ENCODE peak calls at places on chromosomes 5 and 9, in four cellular contexts. One of them, this sample, is unnamed.

GRCh38 chr9:38439291-38439915 is 15.1 kb upstream of the IGFBPL1 start:
- DNase-seq in GM12878: no peak
- DNase-seq in HepG2: no peak
- DNase-seq in K562: no peak
- DNase-seq in this sample: no peak

GRCh38 chr9:91905958-91906585 is 44.0 kb downstream of the ROR2 start:
- DNase-seq in GM12878: no peak
- DNase-seq in HepG2: no peak
- DNase-seq in K562: peak
- DNase-seq in this sample: no peak

GRCh38 chr9:112844771-112845542 is 45.7 kb downstream of the SLC46A2 start:
- DNase-seq in GM12878: peak
- DNase-seq in K562: peak
- DNase-seq in HepG2: peak
- DNase-seq in this sample: peak

GRCh38 chr9:82805027-82805426 is 257.9 kb downstream of the RASEF start:
- DNase-seq in HepG2: no peak
- DNase-seq in K562: no peak
- DNase-seq in GM12878: no peak
- DNase-seq in this sample: no peak

GRCh38 chr5:114116981-114117380 is 244.9 kb upstream of the KCNN2 start:
- DNase-seq in GM12878: no peak
- DNase-seq in HepG2: no peak
- DNase-seq in K562: no peak
- DNase-seq in this sample: no peak

GRCh38 chr9:97985058-97985861 is 2.1 kb downstream of the ANP32B start:
- DNase-seq in K562: peak
- DNase-seq in GM12878: peak
- DNase-seq in HepG2: no peak
- DNase-seq in this sample: peak

GRCh38 chr5:127994087-127994660 is 89.4 kb upstream of the SLC12A2 start:
- DNase-seq in K562: no peak
- DNase-seq in HepG2: no peak
- DNase-seq in GM12878: no peak
- DNase-seq in this sample: no peak

GRCh38 chr5:160197341-160198147 is 31.8 kb upstream of the FABP6 start:
- DNase-seq in GM12878: no peak
- DNase-seq in HepG2: no peak
- DNase-seq in K562: peak
- DNase-seq in this sample: no peak

GRCh38 chr9:110007477-110008270 is 200.3 kb downstream of the C9orf152 start:
- DNase-seq in GM12878: peak
- DNase-seq in K562: no peak
- DNase-seq in HepG2: no peak
- DNase-seq in this sample: no peak

GRCh38 chr9:77846957-77847574 is 184.5 kb downstream of the GNAQ start:
- DNase-seq in HepG2: no peak
- DNase-seq in K562: no peak
- DNase-seq in GM12878: no peak
- DNase-seq in this sample: no peak

GRCh38 chr9:126822278-126822677 is 17.4 kb downstream of the ZBTB43 start:
- DNase-seq in K562: no peak
- DNase-seq in HepG2: no peak
- DNase-seq in GM12878: no peak
- DNase-seq in this sample: no peak

GRCh38 chr5:3709724-3710348 is 114.2 kb downstream of the IRX1 start:
- DNase-seq in K562: no peak
- DNase-seq in GM12878: no peak
- DNase-seq in HepG2: no peak
- DNase-seq in this sample: no peak

GRCh38 chr5:168356171-168356570 is 64.7 kb downstream of the WWC1 start:
- DNase-seq in HepG2: no peak
- DNase-seq in GM12878: no peak
- DNase-seq in K562: no peak
- DNase-seq in this sample: no peak

GRCh38 chr5:131745594-131746175 is 51.1 kb downstream of the FNIP1 start:
- DNase-seq in HepG2: no peak
- DNase-seq in K562: no peak
- DNase-seq in GM12878: no peak
- DNase-seq in this sample: no peak

GRCh38 chr9:137461663-137462395 is 2.7 kb upstream of the NSMF start:
- DNase-seq in HepG2: no peak
- DNase-seq in K562: peak
- DNase-seq in GM12878: peak
- DNase-seq in this sample: no peak

GRCh38 chr9:126705311-126705766 is 91.6 kb downstream of the LMX1B start:
- DNase-seq in HepG2: peak
- DNase-seq in GM12878: no peak
- DNase-seq in K562: peak
- DNase-seq in this sample: peak

GRCh38 chr5:81409845-81410369 is 16.0 kb upstream of the ACOT12 start:
- DNase-seq in HepG2: no peak
- DNase-seq in GM12878: no peak
- DNase-seq in K562: no peak
- DNase-seq in this sample: no peak

GRCh38 chr5:25713259-25713658 is 1068.5 kb upstream of the CDH10 start:
- DNase-seq in GM12878: peak
- DNase-seq in K562: peak
- DNase-seq in HepG2: no peak
- DNase-seq in this sample: peak

GRCh38 chr9:30796806-30797205 is 1587.6 kb upstream of the ACO1 start:
- DNase-seq in K562: no peak
- DNase-seq in GM12878: no peak
- DNase-seq in HepG2: no peak
- DNase-seq in this sample: no peak

GRCh38 chr5:111135946-111136345 is 43.8 kb downstream of the WDR36 start:
- DNase-seq in HepG2: no peak
- DNase-seq in GM12878: no peak
- DNase-seq in K562: no peak
- DNase-seq in this sample: no peak

GRCh38 chr5:148384389-148384756 is 615 bp downstream of the FBXO38 start:
- DNase-seq in GM12878: no peak
- DNase-seq in HepG2: peak
- DNase-seq in K562: peak
- DNase-seq in this sample: peak
- TF ChIP-seq FOXK2 in GM12878: no peak
- TF ChIP-seq FOXK2 in HepG2: no peak
- TF ChIP-seq FOXK2 in K562: no peak
- TF ChIP-seq FOXK2 in this sample: no peak

GRCh38 chr9:6461619-6462018 is 48.6 kb downstream of the UHRF2 start:
- DNase-seq in GM12878: no peak
- DNase-seq in HepG2: no peak
- DNase-seq in K562: no peak
- DNase-seq in this sample: no peak
- TF ChIP-seq FOXK2 in GM12878: no peak
- TF ChIP-seq FOXK2 in HepG2: no peak
- TF ChIP-seq FOXK2 in K562: no peak
- TF ChIP-seq FOXK2 in this sample: no peak

DNA sequence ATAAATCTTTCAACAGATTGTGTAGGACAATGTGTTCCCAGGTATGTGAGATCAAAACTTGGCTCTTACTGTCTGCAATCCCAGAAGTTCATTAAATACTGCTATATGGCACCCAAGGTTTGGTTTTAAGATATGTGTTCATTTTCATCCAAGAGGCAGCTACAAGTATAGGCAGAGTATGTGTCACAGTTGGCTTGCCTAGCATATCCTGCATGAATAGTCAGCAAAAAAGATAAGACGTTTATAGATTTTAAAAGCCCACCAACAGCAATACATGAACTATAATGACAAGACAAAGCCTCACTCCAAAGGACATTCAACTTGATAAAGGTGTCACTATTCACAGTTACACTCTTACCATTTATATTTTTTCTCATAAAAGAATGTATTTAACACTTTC is 99.1 kb downstream of the BNC2 start:
- DNase-seq in HepG2: no peak
- DNase-seq in K562: no peak
- DNase-seq in GM12878: no peak
- DNase-seq in this sample: no peak
- TF ChIP-seq FOXK2 in HepG2: no peak
- TF ChIP-seq FOXK2 in K562: no peak
- TF ChIP-seq FOXK2 in GM12878: no peak
- TF ChIP-seq FOXK2 in this sample: no peak

GRCh38 chr5:10827571-10827970 is 66.5 kb upstream of the DAP start:
- DNase-seq in K562: no peak
- DNase-seq in HepG2: no peak
- DNase-seq in GM12878: no peak
- DNase-seq in this sample: no peak
- TF ChIP-seq FOXK2 in K562: no peak
- TF ChIP-seq FOXK2 in HepG2: no peak
- TF ChIP-seq FOXK2 in GM12878: no peak
- TF ChIP-seq FOXK2 in this sample: no peak

DNA sequence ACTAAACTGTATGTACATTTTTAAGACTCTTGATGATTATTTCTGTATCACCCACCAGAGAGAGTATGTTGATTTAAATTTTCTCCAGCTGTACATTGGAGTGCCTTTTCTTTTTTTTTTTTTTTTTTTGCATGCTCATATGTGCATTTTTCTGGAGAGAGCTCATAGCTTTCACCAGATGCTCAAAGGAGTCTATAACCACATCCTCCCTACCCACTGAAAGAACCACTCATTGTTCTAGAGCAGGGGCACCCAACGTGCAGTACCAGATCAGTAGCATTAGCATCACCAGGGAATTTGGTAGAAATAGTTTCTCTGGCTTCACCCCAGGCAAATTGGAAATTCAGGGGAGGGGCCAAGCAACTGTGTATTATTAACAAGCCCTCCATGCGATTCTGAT is 53.9 kb upstream of the TMEM171 start:
- DNase-seq in HepG2: no peak
- DNase-seq in K562: no peak
- DNase-seq in GM12878: no peak
- DNase-seq in this sample: no peak
- TF ChIP-seq FOXK2 in HepG2: no peak
- TF ChIP-seq FOXK2 in K562: no peak
- TF ChIP-seq FOXK2 in GM12878: no peak
- TF ChIP-seq FOXK2 in this sample: no peak

This sample was measured in HEK293T.